ENCODE peak calls at places on chromosomes 11 and 22, in five cellular contexts. M is body of pancreas, O is tibial artery, V is PC-3, Z is cardiac muscle cell. G is an unnamed sample. For H3K36me3, the result is how much of the 10 kb centered on the place peaks cover.

GRCh38 chr11:46679252-46680163 is 20.9 kb downstream of the ARHGAP1 start:
- DNase-seq in M (no peak), O (no peak), V (no peak), Z (no peak), G (no peak)

GRCh38 chr22:46084943-46085830 is 65.1 kb upstream of the PPARA start:
- DNase-seq in M (peak), O (peak), V (peak), Z (no peak), G (no peak)

GRCh38 chr11:76577199-76577920 is 93.2 kb downstream of the LRRC32 start:
- DNase-seq in M (no peak), O (no peak), V (peak), Z (peak), G (no peak)

GRCh38 chr11:22875869-22876473 is 15.7 kb upstream of the CCDC179 start:
- DNase-seq in M (peak), O (peak), V (peak), Z (peak), G (peak)

GRCh38 chr11:120173771-120174170 is 35.9 kb upstream of the TRIM29 start:
- DNase-seq in M (no peak), O (no peak), V (no peak), Z (no peak), G (no peak)

GRCh38 chr11:10481567-10482349 is 26.7 kb downstream of the AMPD3 start:
- DNase-seq in M (no peak), O (no peak), V (no peak), Z (no peak), G (no peak)

GRCh38 chr11:114441921-114442320 is 2.7 kb downstream of the REXO2 start:
- DNase-seq in M (no peak), O (no peak), V (no peak), Z (no peak), G (no peak)

GRCh38 chr11:36417154-36417553 is 92.9 kb downstream of the TRAF6 start:
- DNase-seq in M (no peak), O (no peak), V (no peak), Z (no peak), G (no peak)

GRCh38 chr11:75497788-75498404 is 27.8 kb downstream of the GDPD5 start:
- DNase-seq in M (no peak), O (no peak), V (no peak), Z (no peak), G (no peak)

GRCh38 chr22:22928666-22929380 is 41.2 kb downstream of the IGLL5 start:
- DNase-seq in M (no peak), O (no peak), V (peak), Z (no peak), G (peak)

GRCh38 chr11:57792870-57793269 is 31.3 kb downstream of the CTNND1 start:
- DNase-seq in M (no peak), O (no peak), V (peak), Z (no peak), G (no peak)

GRCh38 chr11:7882860-7883259 is 48.2 kb downstream of the OR10A6 start:
- DNase-seq in M (no peak), O (no peak), V (no peak), Z (no peak), G (no peak)

GRCh38 chr11:46389450-46390330 is 1.9 kb downstream of the CHRM4 start:
- DNase-seq in M (peak), O (peak), V (peak), Z (peak), G (peak)

GRCh38 chr22:45179276-45180049 is 15.7 kb downstream of the NUP50 start:
- DNase-seq in M (no peak), O (no peak), V (no peak), Z (no peak), G (no peak)

GRCh38 chr11:60761436-60762190 is 4.9 kb downstream of the MS4A15 start:
- DNase-seq in M (no peak), O (no peak), V (no peak), Z (no peak), G (no peak)

GRCh38 chr22:21652547-21653545 is 10.7 kb downstream of the SDF2L1 start:
- DNase-seq in M (no peak), O (no peak), V (no peak), Z (no peak), G (no peak)

GRCh38 chr11:15757299-15757698 is 599.0 kb downstream of the SOX6 start:
- DNase-seq in M (no peak), O (no peak), V (no peak), Z (no peak), G (peak)

GRCh38 chr11:94781822-94782221 is 13.7 kb downstream of the AMOTL1 start:
- DNase-seq in M (no peak), O (no peak), V (no peak), Z (no peak), G (no peak)

GRCh38 chr11:118206612-118207031 is 18.2 kb downstream of the JAML start:
- DNase-seq in M (no peak), O (peak), V (no peak), Z (no peak), G (no peak)

GRCh38 chr11:20156876-20157613 is 3.2 kb downstream of the DBX1 start:
- DNase-seq in M (no peak), O (no peak), V (no peak), Z (no peak), G (peak)

GRCh38 chr11:102545701-102546100 is 15.2 kb upstream of the MMP7 start:
- DNase-seq in M (no peak), O (no peak), V (peak), Z (no peak), G (no peak)

GRCh38 chr11:115364892-115365291 is 139.3 kb downstream of the CADM1 start:
- DNase-seq in M (no peak), O (no peak), V (no peak), Z (no peak), G (no peak)

GRCh38 chr11:69101792-69102152 is 53.0 kb downstream of the TPCN2 start:
- DNase-seq in M (no peak), O (no peak), V (no peak), Z (no peak), G (no peak)

GRCh38 chr22:24177456-24177855 is 3.8 kb upstream of the SUSD2 start:
- DNase-seq in M (no peak), O (no peak), V (no peak), Z (no peak), G (no peak)

GRCh38 chr22:24176630-24177029 is 4.7 kb upstream of the SUSD2 start:
- DNase-seq in M (no peak), O (peak), V (no peak), Z (no peak), G (no peak)

GRCh38 chr22:24177045-24177444 is 4.2 kb upstream of the SUSD2 start:
- DNase-seq in M (no peak), O (no peak), V (no peak), Z (no peak), G (no peak)

GRCh38 chr22:24176040-24176439 is 5.2 kb upstream of the SUSD2 start:
- DNase-seq in M (no peak), O (no peak), V (no peak), Z (no peak), G (no peak)

DNA sequence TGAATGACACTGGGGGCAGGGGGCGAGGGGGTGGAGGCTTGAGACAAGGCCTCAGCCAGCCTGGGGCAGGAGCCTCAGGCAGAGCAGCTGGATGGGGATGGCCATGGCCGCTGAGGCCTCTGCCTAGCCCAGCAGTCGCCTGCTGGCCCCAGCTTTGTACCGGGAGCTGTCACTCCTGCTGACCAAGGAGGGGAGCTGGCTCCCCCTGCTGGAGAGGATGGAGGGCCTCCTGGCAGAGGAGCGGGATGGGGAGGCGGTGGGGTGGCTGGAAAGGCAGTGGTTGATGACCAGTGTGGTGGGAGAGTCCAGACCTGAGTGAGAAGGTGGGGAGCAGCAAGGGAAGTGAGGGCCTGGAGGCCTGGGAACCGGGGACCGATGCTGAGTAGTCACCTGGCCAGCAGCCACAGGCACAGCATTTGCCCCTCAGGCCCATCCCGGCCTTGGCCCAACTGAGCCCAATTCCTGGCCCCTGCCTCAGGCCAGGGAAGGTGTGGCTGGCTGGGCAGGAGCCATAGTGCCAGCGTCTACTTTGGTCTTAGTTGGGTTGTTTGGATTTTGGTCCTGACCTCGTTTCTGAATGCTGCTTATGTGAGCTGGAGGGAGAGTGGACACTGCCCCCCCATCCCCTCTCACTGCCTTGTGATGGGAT is 6.0 kb upstream of the SUSD2 start:
- DNase-seq in M (peak), O (peak), V (peak), Z (peak), G (peak)
- TF ChIP-seq CTCF in M (peak), O (peak), V (peak), Z (peak), G (peak)

DNA sequence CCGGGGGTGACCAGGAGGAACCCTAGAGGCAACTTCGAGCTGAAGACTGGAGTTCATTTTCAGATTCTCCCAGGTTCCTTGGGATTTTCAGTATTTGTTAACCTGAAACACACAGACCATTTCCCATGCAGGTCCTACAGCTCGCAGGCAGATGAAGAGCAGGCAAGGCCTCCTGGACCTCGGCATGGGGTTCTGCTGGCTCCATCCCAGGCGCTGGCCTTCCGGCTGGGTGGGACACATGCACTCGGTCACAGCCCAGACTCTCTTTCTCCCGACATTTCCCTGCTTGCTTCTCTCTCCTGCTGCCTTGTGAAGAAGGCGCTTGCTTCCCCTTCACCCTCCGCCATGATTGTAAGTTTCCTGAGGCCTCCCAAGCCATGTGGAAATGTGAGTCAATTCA is 15.4 kb upstream of the TTLL12 start:
- DNase-seq in M (no peak), O (no peak), V (no peak), Z (no peak), G (no peak)
- H3K4me3 ChIP-seq in M (no peak), O (no peak), V (no peak), Z (no peak), G (no peak)

DNA sequence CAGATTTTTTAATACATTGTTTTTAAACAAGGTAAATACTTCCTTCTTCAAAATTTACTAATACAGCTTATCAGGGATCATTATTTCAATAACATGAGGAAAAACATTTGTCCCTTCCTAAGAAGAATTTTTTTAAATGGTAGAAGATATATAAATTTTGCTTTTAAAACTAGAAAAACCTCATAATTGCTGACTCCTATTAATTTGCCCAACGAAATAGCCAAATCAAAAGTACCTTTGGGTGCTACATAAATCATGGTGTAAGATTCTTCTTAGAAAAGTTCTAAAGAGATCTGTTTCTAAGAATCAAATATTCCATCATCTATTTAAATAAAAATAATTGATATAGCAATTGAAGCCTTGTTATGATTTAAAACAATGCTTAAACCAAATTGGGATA is 54.9 kb downstream of the CEP57 start:
- DNase-seq in M (no peak), O (no peak), V (no peak), Z (no peak), G (no peak)
- H3K36me3 ChIP-seq in M (under half), O (under half), V (half or more), Z (under half), G (under half)

GRCh38 chr11:122100222-122101080 is 15.6 kb downstream of the BLID start:
- DNase-seq in M (peak), O (peak), V (no peak), Z (peak), G (no peak)

GRCh38 chr11:122102426-122102825 is 13.6 kb downstream of the BLID start:
- DNase-seq in M (no peak), O (no peak), V (no peak), Z (no peak), G (no peak)

GRCh38 chr11:122099345-122100045 is 16.5 kb downstream of the BLID start:
- DNase-seq in M (no peak), O (no peak), V (no peak), Z (no peak), G (no peak)

GRCh38 chr11:122103366-122103765 is 12.6 kb downstream of the BLID start:
- DNase-seq in M (no peak), O (no peak), V (no peak), Z (no peak), G (no peak)

GRCh38 chr11:122101625-122102291 is 14.3 kb downstream of the BLID start:
- DNase-seq in M (peak), O (peak), V (no peak), Z (peak), G (no peak)
- TF ChIP-seq CTCF in M (peak), O (peak), V (peak), Z (peak), G (no peak)

GRCh38 chr11:130037058-130037457 is 32.6 kb upstream of the APLP2 start:
- DNase-seq in M (no peak), O (no peak), V (peak), Z (no peak), G (no peak)
- H3K4me3 ChIP-seq in M (no peak), O (no peak), V (no peak), Z (no peak), G (no peak)